ENCODE peak calls at places on chromosomes 11 and 22, in ten cellular contexts. V is T1000; E is lung; Y is AML-193; S is GDM1; D is T-helper 2 cell; A is CD8-positive, alpha-beta memory T cell; H is DMS53; K is stimulated activated CD4-positive, alpha-beta T cell treated with anti-CD3 and anti-CD28 coated beads, Interleukin-2, amount 100 ng/mL, for 48 hours; M is effector memory CD8-positive, alpha-beta T cell. W is an unnamed sample.

GRCh38 chr22:31085493-31085824 is 4.3 kb downstream of the SMTN start:
- DNase-seq in V (no peak), E (no peak), Y (no peak), S (peak), D (no peak), A (no peak), H (no peak), K (no peak), M (no peak), W (peak)

GRCh38 chr11:32658639-32659406 is 75.2 kb downstream of the EIF3M start:
- DNase-seq in V (no peak), E (no peak), Y (no peak), S (no peak), D (no peak), A (no peak), H (no peak), K (no peak), M (no peak), W (no peak)

GRCh38 chr11:80173487-80174136 is 732.8 kb upstream of the TENM4 start:
- DNase-seq in V (no peak), E (no peak), Y (no peak), S (no peak), D (no peak), A (no peak), H (peak), K (no peak), M (no peak), W (no peak)

GRCh38 chr11:64851831-64852337 is 7.4 kb upstream of the CDC42BPG start:
- DNase-seq in V (no peak), E (no peak), Y (no peak), S (no peak), D (no peak), A (peak), H (no peak), K (no peak), M (no peak), W (no peak)

GRCh38 chr11:2689551-2690260 is 10.1 kb downstream of the KCNQ1OT1 start:
- DNase-seq in V (no peak), E (no peak), Y (no peak), S (no peak), D (no peak), A (no peak), H (peak), K (no peak), M (no peak), W (no peak)

GRCh38 chr22:38707346-38707745 is 1.6 kb downstream of the GTPBP1 start:
- DNase-seq in V (no peak), E (no peak), Y (peak), S (no peak), D (no peak), A (no peak), H (peak), K (no peak), M (no peak), W (no peak)

GRCh38 chr22:33538277-33538885 is 381.9 kb downstream of the LARGE1 start:
- DNase-seq in V (no peak), E (no peak), Y (no peak), S (no peak), D (no peak), A (no peak), H (no peak), K (no peak), M (no peak), W (no peak)

GRCh38 chr11:35868491-35868890 is 75.4 kb upstream of the LDLRAD3 start:
- DNase-seq in V (no peak), E (no peak), Y (no peak), S (no peak), D (no peak), A (no peak), H (no peak), K (no peak), M (no peak), W (no peak)

GRCh38 chr11:98260983-98261382 is 759.8 kb upstream of the CNTN5 start:
- DNase-seq in V (no peak), E (no peak), Y (no peak), S (no peak), D (no peak), A (no peak), H (peak), K (no peak), M (no peak), W (no peak)

GRCh38 chr11:99814738-99815137 is 794.0 kb downstream of the CNTN5 start:
- DNase-seq in V (no peak), E (no peak), Y (no peak), S (no peak), D (no peak), A (no peak), H (peak), K (no peak), M (no peak), W (no peak)